ENCODE peak calls at places on chromosomes 3 and 15, in four cellular contexts. Y is GM12865, D is psoas muscle, M is endothelial cell of umbilical vein. L is an unnamed sample.

GRCh38 chr15:98853161-98853560 is 154.4 kb downstream of the PGPEP1L start:
- DNase-seq in Y (peak; percentile 89), M (peak; percentile 97), D (peak; percentile 89), L (peak; percentile 87)

GRCh38 chr3:69271098-69271497 is 114.8 kb downstream of the FRMD4B start:
- DNase-seq in Y (no peak), M (no peak), D (no peak), L (no peak)

GRCh38 chr15:52261026-52261425 is 34.6 kb downstream of the MYO5C start:
- DNase-seq in M (no peak), Y (no peak), D (no peak), L (no peak)

GRCh38 chr3:168534761-168535160 is 439.0 kb upstream of the GOLIM4 start:
- DNase-seq in D (no peak), M (no peak), Y (no peak), L (no peak)

GRCh38 chr15:57364282-57365007 is 11.9 kb upstream of the CGNL1 start:
- DNase-seq in Y (no peak), M (peak; percentile 14), D (no peak), L (no peak)

GRCh38 chr3:108103040-108103751 is 12.4 kb upstream of the CD47 start:
- DNase-seq in D (no peak), Y (no peak), M (no peak), L (no peak)

GRCh38 chr3:66144792-66145733 is 75.7 kb upstream of the SLC25A26 start:
- DNase-seq in M (no peak), D (no peak), Y (no peak), L (no peak)

GRCh38 chr3:121660356-121661171 is at the start of gene HCLS1:
- DNase-seq in M (peak; percentile 72), Y (peak; percentile 90), D (peak; percentile 67), L (no peak)

GRCh38 chr15:66885281-66885915 is 180.0 kb upstream of the SMAD3 start:
- DNase-seq in Y (no peak), M (no peak), D (no peak), L (no peak)

GRCh38 chr3:182999767-183000166 is 19.4 kb upstream of the DCUN1D1 start:
- DNase-seq in M (no peak), D (no peak), Y (no peak), L (no peak)

GRCh38 chr3:126582286-126582685 is 23.6 kb upstream of the C3orf22 start:
- DNase-seq in Y (no peak), M (no peak), D (no peak), L (no peak)

GRCh38 chr3:112074616-112075497 is 11.3 kb upstream of the C3orf52 start:
- DNase-seq in D (no peak), M (peak; percentile 91), Y (peak; percentile 63), L (no peak)

GRCh38 chr15:62560943-62561571 is 396.0 kb upstream of the C2CD4B start:
- DNase-seq in M (no peak), Y (no peak), D (no peak), L (no peak)

GRCh38 chr15:40029979-40030893 is 8.7 kb downstream of the SRP14 start:
- DNase-seq in Y (no peak), D (no peak), M (peak; percentile 25), L (no peak)

GRCh38 chr3:97937205-97937604 is 35.0 kb downstream of the RIOX2 start:
- DNase-seq in M (no peak), Y (no peak), D (no peak), L (no peak)

GRCh38 chr15:92629975-92630626 is 25.5 kb downstream of the FAM174B start:
- DNase-seq in Y (no peak), M (peak; percentile 90), D (no peak), L (no peak)

GRCh38 chr15:60679256-60679655 is 200.3 kb upstream of the ICE2 start:
- DNase-seq in D (no peak), Y (no peak), M (no peak), L (no peak)

GRCh38 chr3:149454746-149455145 is 19.8 kb upstream of the TM4SF4 start:
- DNase-seq in D (no peak), Y (no peak), M (no peak), L (no peak)

GRCh38 chr3:46853441-46854410 is 9.5 kb downstream of the MYL3 start:
- DNase-seq in M (no peak), D (peak; percentile 49), Y (no peak), L (no peak)

GRCh38 chr15:64681424-64682024 is 93.9 kb downstream of the RBPMS2 start:
- DNase-seq in Y (peak; percentile 39), M (peak; percentile 70), D (no peak), L (no peak)

GRCh38 chr3:183180105-183180763 is 17.7 kb upstream of the LAMP3 start:
- DNase-seq in D (no peak), Y (no peak), M (no peak), L (no peak)

GRCh38 chr3:103786296-103786695 is 1351.5 kb downstream of the ZPLD1 start:
- DNase-seq in D (no peak), Y (no peak), M (no peak), L (no peak)

GRCh38 chr15:63501256-63502089 is 2.9 kb upstream of the USP3 start:
- DNase-seq in Y (peak; percentile 78), D (peak; percentile 86), M (peak; percentile 72), L (peak; percentile 82)

GRCh38 chr3:141399200-141399599 is 30.9 kb downstream of the ZBTB38 start:
- DNase-seq in M (no peak), Y (peak; percentile 63), D (no peak), L (no peak)

GRCh38 chr15:86515625-86516024 is 436.0 kb downstream of the AGBL1 start:
- DNase-seq in Y (no peak), D (no peak), M (no peak), L (no peak)

GRCh38 chr3:16467368-16467767 is 46.1 kb downstream of the RFTN1 start:
- DNase-seq in D (no peak), M (no peak), Y (peak; percentile 37), L (no peak)

GRCh38 chr15:63634154-63634553 is 37.0 kb downstream of the FBXL22 start:
- DNase-seq in Y (no peak), M (no peak), D (no peak), L (no peak)

GRCh38 chr3:52441122-52441771 is 3.7 kb downstream of the SEMA3G start:
- DNase-seq in Y (no peak), M (no peak), D (no peak), L (no peak)

GRCh38 chr3:88235102-88235501 is 85.3 kb downstream of the C3orf38 start:
- DNase-seq in M (no peak), Y (no peak), D (no peak), L (no peak)

GRCh38 chr15:32060706-32061105 is 30.4 kb downstream of the CHRNA7 start:
- DNase-seq in D (no peak), M (no peak), Y (no peak), L (no peak)

GRCh38 chr3:192571197-192571791 is 156.0 kb downstream of the FGF12 start:
- DNase-seq in M (peak; percentile 72), D (peak; percentile 79), Y (no peak), L (no peak)

GRCh38 chr3:136106101-136106500 is 90.0 kb downstream of the MSL2 start:
- DNase-seq in D (no peak), M (peak; percentile 77), Y (no peak), L (no peak)

GRCh38 chr3:27573780-27574437 is 89.7 kb upstream of the SLC4A7 start:
- DNase-seq in D (no peak), M (no peak), Y (no peak), L (no peak)

GRCh38 chr3:31831526-31832034 is 149.5 kb downstream of the OSBPL10 start:
- DNase-seq in D (no peak), M (no peak), Y (no peak), L (no peak)

GRCh38 chr3:9739181-9739580 is 7.6 kb downstream of the BRPF1 start:
- DNase-seq in D (no peak), M (no peak), Y (no peak), L (no peak)

GRCh38 chr3:120177907-120178306 is 83.7 kb upstream of the GSK3B start:
- DNase-seq in D (no peak), M (no peak), Y (peak; percentile 9), L (no peak)

GRCh38 chr3:181726351-181727121 is 14.8 kb downstream of the SOX2 start:
- DNase-seq in M (no peak), D (no peak), Y (no peak), L (no peak)

GRCh38 chr15:90002428-90002844 is 1.3 kb downstream of the ZNF710 start:
- DNase-seq in Y (peak; percentile 68), M (peak; percentile 44), D (peak; percentile 57), L (no peak)

GRCh38 chr15:27353837-27354236 is 382.9 kb downstream of the GABRG3 start:
- DNase-seq in Y (no peak), D (no peak), M (no peak), L (no peak)

GRCh38 chr15:93036922-93037321 is 52.1 kb downstream of the RGMA start:
- DNase-seq in Y (no peak), M (no peak), D (no peak), L (no peak)